ENCODE peak calls at places on chromosome 13, in eight cellular contexts. B is fibroblast of pulmonary artery, F is spleen, U is upper lobe of right lung, Y is Peyer's patch, N is tibial artery, G is K562, I is GM06990. L is an unnamed sample.
A peak's percentile ranks its signal among the peaks of the same experiment; 100 is the strongest.

GRCh38 chr13:80604094-80604493 is 263.2 kb upstream of the SPRY2 start:
- DNase-seq in B (peak; percentile 52), F (no peak), U (no peak), Y (no peak), N (no peak), G (no peak), I (no peak), L (no peak)

GRCh38 chr13:52155177-52155576 is 4.2 kb downstream of the NEK3 start:
- DNase-seq in B (no peak), F (no peak), U (no peak), Y (no peak), N (no peak), G (no peak), I (no peak), L (no peak)

GRCh38 chr13:87123987-87124784 is 547.0 kb upstream of the SLITRK5 start:
- DNase-seq in B (peak; percentile 89), F (no peak), U (no peak), Y (no peak), N (no peak), G (peak; percentile 48), I (no peak), L (peak; percentile 89)

GRCh38 chr13:94713556-94714182 is 1.3 kb upstream of the SOX21 start:
- DNase-seq in B (no peak), F (no peak), U (no peak), Y (no peak), N (no peak), G (no peak), I (no peak), L (no peak)

GRCh38 chr13:50887153-50887552 is 22.4 kb upstream of the RNASEH2B start:
- DNase-seq in B (no peak), F (no peak), U (no peak), Y (no peak), N (no peak), G (no peak), I (no peak), L (no peak)

GRCh38 chr13:78160793-78161192 is 242.2 kb upstream of the EDNRB start:
- DNase-seq in B (peak; percentile 32), F (no peak), U (no peak), Y (no peak), N (no peak), G (no peak), I (no peak), L (no peak)

GRCh38 chr13:30477346-30478235 is 11.9 kb upstream of the HMGB1 start:
- DNase-seq in B (no peak), F (no peak), U (no peak), Y (no peak), N (no peak), G (no peak), I (peak; percentile 52), L (no peak)

GRCh38 chr13:74009100-74009668 is 125.0 kb downstream of the KLF12 start:
- DNase-seq in B (no peak), F (no peak), U (no peak), Y (no peak), N (no peak), G (no peak), I (no peak), L (no peak)

GRCh38 chr13:45121421-45121820 is 1.1 kb downstream of the GTF2F2 start:
- DNase-seq in B (peak; percentile 46), F (no peak), U (no peak), Y (no peak), N (no peak), G (peak; percentile 30), I (peak; percentile 15), L (no peak)

GRCh38 chr13:105316731-105317130 is 1218.7 kb downstream of the EFNB2 start:
- DNase-seq in B (no peak), F (no peak), U (no peak), Y (no peak), N (no peak), G (no peak), I (no peak), L (no peak)

DNA sequence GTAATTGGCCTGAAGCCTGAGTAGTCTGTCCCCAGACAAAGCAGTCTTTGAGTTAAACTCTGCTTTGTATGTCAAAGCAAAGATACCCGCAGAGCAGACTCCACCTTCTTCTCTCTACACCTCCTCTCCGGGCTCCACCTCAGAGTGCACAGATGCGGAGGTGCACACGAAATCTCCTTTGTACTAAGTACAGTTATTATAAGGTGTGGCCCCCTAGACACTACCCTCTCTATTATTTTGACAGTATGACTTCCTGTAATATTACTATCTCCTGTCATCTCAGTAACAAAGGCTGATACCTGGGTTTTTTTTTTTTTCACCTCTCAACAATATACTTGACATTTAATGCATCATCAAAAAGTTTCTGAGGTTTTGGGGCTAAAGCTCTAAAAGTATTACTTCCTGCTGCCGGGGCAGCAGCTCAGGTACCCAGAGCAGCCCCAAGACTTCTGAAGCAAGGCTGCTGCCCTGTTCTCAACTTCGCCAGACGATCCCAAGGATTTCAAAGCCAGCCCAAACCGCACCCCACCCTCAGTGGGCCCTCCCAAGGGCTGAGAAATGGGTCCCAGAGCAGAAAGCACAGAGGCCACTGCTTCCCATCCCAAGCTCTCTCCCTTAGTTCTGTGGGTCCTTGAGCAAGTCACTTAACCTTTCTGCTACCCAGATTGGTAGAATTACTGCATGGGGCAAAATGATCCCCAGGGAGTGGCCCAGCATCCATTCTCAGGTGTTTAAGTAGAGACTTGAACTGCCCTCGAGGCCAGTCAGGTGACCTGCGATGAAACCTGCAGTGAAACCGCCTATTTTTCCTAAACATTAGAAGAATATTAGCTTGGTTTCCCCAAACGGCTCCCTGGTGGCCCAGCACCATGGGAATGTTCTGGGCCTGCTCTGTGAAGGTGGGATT is 180.6 kb downstream of the FOXO1 start:
- DNase-seq in B (no peak), F (no peak), U (no peak), Y (peak; percentile 52), N (no peak), G (no peak), I (peak; percentile 31), L (no peak)
- H3K4me3 ChIP-seq in B (no peak overlapping the region), F (no peak overlapping the region), U (no peak overlapping the region), Y (no peak overlapping the region), N (no peak overlapping the region), G (no peak overlapping the region), I (no peak overlapping the region), L (no peak overlapping the region)

GRCh38 chr13:102772042-102772425 is 1.6 kb downstream of the TEX30 start:
- DNase-seq in B (no peak), F (no peak), U (no peak), Y (no peak), N (no peak), G (no peak), I (no peak), L (no peak)

GRCh38 chr13:102770435-102770834 is 3.2 kb downstream of the TEX30 start:
- DNase-seq in B (peak; percentile 13), F (no peak), U (no peak), Y (no peak), N (no peak), G (no peak), I (no peak), L (peak; percentile 13)

GRCh38 chr13:102768914-102769313 is 4.7 kb downstream of the TEX30 start:
- DNase-seq in B (peak; percentile 56), F (no peak), U (no peak), Y (no peak), N (no peak), G (no peak), I (no peak), L (no peak)

GRCh38 chr13:102771298-102772041 is 2.1 kb downstream of the TEX30 start:
- DNase-seq in B (no peak), F (no peak), U (no peak), Y (no peak), N (no peak), G (no peak), I (no peak), L (no peak)

DNA sequence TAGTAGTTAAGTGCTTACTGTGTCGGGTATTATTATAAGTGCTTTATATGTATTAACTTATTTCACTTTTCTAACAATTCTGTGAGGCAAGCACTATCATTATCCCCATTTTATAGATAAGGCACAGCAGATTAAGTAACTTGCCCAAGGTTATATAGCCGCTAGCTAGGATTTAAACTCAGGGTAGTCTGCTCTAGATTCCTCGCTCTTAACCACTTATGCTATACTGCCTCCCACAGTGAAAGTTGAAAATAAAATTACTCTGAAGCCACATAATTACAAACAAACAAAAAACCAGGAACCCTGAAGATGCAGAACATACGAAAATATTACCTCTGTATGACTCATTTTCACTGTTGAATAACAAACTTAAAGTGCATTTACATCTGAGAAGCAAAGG is 3.9 kb downstream of the TEX30 start:
- DNase-seq in B (peak; percentile 31), F (no peak), U (no peak), Y (no peak), N (no peak), G (no peak), I (no peak), L (no peak)
- TF ChIP-seq CTCF in B (peak; percentile 8), F (no peak), U (no peak), Y (no peak), N (no peak), G (no peak), I (no peak), L (no peak)

DNA sequence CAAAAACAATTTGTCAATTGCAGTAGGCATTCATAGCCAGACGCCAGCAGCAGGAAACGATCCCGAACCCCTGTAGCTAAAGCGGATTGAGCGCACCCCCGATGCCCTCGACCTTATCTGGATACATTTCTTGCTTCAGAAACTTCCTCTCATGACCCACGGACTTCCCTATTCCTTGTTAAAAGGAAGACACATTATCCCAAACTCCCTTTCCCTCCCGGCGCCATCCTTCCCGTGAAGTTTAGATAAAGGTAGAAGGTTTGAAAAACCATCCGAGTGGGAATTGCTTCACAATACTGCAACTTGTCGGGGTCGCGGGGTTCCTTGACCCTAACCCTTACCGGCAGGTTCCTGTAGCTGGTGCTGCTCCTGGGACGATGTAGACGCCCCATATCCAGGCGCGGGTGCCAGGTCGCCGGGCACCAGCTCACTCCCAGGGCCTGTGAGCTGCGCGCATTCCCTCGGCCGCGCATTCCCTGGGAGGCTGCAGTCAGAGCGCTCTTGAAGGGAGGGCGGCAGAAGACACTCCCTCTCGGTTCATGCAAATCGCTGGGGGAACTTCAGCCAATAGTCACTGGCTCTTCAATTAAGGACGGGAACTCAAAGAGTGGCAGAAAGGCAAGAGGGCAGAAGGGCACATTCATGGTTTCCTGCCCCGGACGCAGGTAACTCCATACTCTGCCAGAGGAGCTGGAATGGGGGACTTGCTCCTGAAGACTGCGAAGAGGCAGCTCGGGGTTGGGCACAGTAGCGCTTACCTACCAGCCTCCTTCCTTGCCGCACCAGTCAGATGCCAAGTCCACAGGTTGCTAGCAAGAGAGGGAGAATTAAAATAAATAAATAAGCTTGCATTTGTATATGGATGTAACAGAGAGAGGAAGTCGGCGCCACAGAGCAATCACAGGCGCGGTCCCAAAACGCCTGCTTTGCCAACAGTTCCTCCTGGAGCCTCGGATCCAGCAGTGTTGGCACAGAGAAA is 674 bp downstream of the PCDH20 start:
- DNase-seq in B (peak; percentile 18), F (peak; percentile 63), U (peak; percentile 86), Y (no peak), N (no peak), G (no peak), I (no peak), L (peak; percentile 64)
- H3K4me3 ChIP-seq in B (peak overlapping the region; percentile 24), F (peak overlapping the region; percentile 30), U (peak overlapping the region; percentile 41), Y (no peak overlapping the region), N (peak overlapping the region; percentile 58), G (no peak overlapping the region), I (no peak overlapping the region), L (peak overlapping the region; percentile 66)

GRCh38 chr13:27375686-27376326 is 48.6 kb upstream of the GTF3A start:
- DNase-seq in B (peak; percentile 74), F (no peak), U (no peak), Y (peak; percentile 55), N (peak; percentile 41), G (peak; percentile 66), I (no peak), L (no peak)
- TF ChIP-seq CTCF in B (peak; percentile 92), F (peak; percentile 58), U (peak; percentile 83), Y (peak; percentile 83), N (peak; percentile 64), G (peak; percentile 76), I (peak; percentile 85), L (peak; percentile 94)

GRCh38 chr13:114108894-114109293 is 23.5 kb downstream of the RASA3 start:
- DNase-seq in B (no peak), F (peak; percentile 72), U (peak; percentile 57), Y (no peak), N (peak; percentile 16), G (no peak), I (no peak), L (no peak)
- H3K4me3 ChIP-seq in B (no peak overlapping the region), F (no peak overlapping the region), U (no peak overlapping the region), Y (no peak overlapping the region), N (no peak overlapping the region), G (no peak overlapping the region), I (no peak overlapping the region), L (no peak overlapping the region)